ENCODE peak calls at places on chromosomes 6 and 20, in ten cellular contexts. H, G, P, J, D, R, V, N, X and B are unnamed samples.

GRCh38 chr20:44849712-44850111 is 35.8 kb upstream of the YWHAB start:
- DNase-seq in H (no peak), G (no peak), P (no peak), J (no peak), D (peak), R (no peak), V (no peak), N (no peak), X (no peak), B (no peak)

GRCh38 chr6:139519571-139520031 is 145.2 kb upstream of the CITED2 start:
- DNase-seq in H (no peak), G (no peak), P (peak), J (no peak), D (no peak), R (no peak), V (no peak), N (no peak), X (no peak), B (no peak)

GRCh38 chr6:167703347-167703746 is 123.4 kb upstream of the AFDN start:
- DNase-seq in H (no peak), G (no peak), P (no peak), J (no peak), D (no peak), R (no peak), V (no peak), N (no peak), X (no peak), B (no peak)

GRCh38 chr6:11692451-11693376 is 85.9 kb downstream of the ADTRP start:
- DNase-seq in H (no peak), G (no peak), P (no peak), J (no peak), D (no peak), R (no peak), V (no peak), N (no peak), X (no peak), B (no peak)

GRCh38 chr6:126086560-126086959 is 100.2 kb downstream of the TRMT11 start:
- DNase-seq in H (no peak), G (no peak), P (no peak), J (no peak), D (no peak), R (no peak), V (no peak), N (peak), X (no peak), B (no peak)

GRCh38 chr6:62903263-62903662 is 308.0 kb upstream of the FKBP1C start:
- DNase-seq in H (no peak), G (no peak), P (no peak), J (no peak), D (no peak), R (no peak), V (no peak), N (no peak), X (no peak), B (no peak)

GRCh38 chr20:57918546-57918945 is 208.7 kb upstream of the PMEPA1 start:
- DNase-seq in H (no peak), G (no peak), P (no peak), J (no peak), D (no peak), R (no peak), V (no peak), N (no peak), X (no peak), B (no peak)

GRCh38 chr20:24567508-24567907 is 98.1 kb downstream of the SYNDIG1 start:
- DNase-seq in H (no peak), G (no peak), P (no peak), J (no peak), D (no peak), R (no peak), V (no peak), N (no peak), X (no peak), B (no peak)

GRCh38 chr6:135475292-135475886 is 22.2 kb downstream of the AHI1 start:
- DNase-seq in H (no peak), G (no peak), P (no peak), J (peak), D (no peak), R (no peak), V (no peak), N (no peak), X (no peak), B (no peak)

GRCh38 chr6:157912326-157912725 is 69.3 kb upstream of the SYNJ2 start:
- DNase-seq in H (peak), G (no peak), P (peak), J (peak), D (peak), R (peak), V (no peak), N (no peak), X (no peak), B (no peak)

GRCh38 chr20:49856904-49857303 is 44.3 kb downstream of the SLC9A8 start:
- DNase-seq in H (no peak), G (no peak), P (no peak), J (no peak), D (no peak), R (no peak), V (no peak), N (no peak), X (no peak), B (no peak)

GRCh38 chr6:18269253-18269652 is 4.9 kb upstream of the DEK start:
- DNase-seq in H (no peak), G (peak), P (peak), J (peak), D (no peak), R (no peak), V (no peak), N (no peak), X (no peak), B (peak)

GRCh38 chr6:34240329-34241248 is 3.9 kb downstream of the HMGA1 start:
- DNase-seq in H (no peak), G (no peak), P (no peak), J (no peak), D (no peak), R (no peak), V (no peak), N (no peak), X (no peak), B (no peak)

GRCh38 chr6:37585523-37585905 is 85.8 kb upstream of the CCDC167 start:
- DNase-seq in H (no peak), G (no peak), P (no peak), J (no peak), D (no peak), R (no peak), V (no peak), N (no peak), X (no peak), B (no peak)

GRCh38 chr6:136104556-136104955 is 145.6 kb downstream of the MTFR2 start:
- DNase-seq in H (no peak), G (no peak), P (peak), J (no peak), D (no peak), R (no peak), V (no peak), N (no peak), X (no peak), B (no peak)

GRCh38 chr20:48877299-48877698 is 44.2 kb upstream of the ARFGEF2 start:
- DNase-seq in H (no peak), G (peak), P (no peak), J (no peak), D (no peak), R (peak), V (peak), N (no peak), X (no peak), B (no peak)

GRCh38 chr20:34720266-34720665 is 16.1 kb downstream of the TP53INP2 start:
- DNase-seq in H (no peak), G (no peak), P (no peak), J (no peak), D (no peak), R (no peak), V (no peak), N (no peak), X (no peak), B (no peak)

GRCh38 chr6:43267619-43268347 is 24.5 kb downstream of the TTBK1 start:
- DNase-seq in H (no peak), G (no peak), P (no peak), J (no peak), D (no peak), R (peak), V (no peak), N (no peak), X (no peak), B (peak)

GRCh38 chr6:81895511-81896185 is 143.2 kb upstream of the TENT5A start:
- DNase-seq in H (peak), G (no peak), P (peak), J (peak), D (no peak), R (no peak), V (no peak), N (no peak), X (no peak), B (peak)

GRCh38 chr20:10610266-10610665 is 63.5 kb downstream of the JAG1 start:
- DNase-seq in H (no peak), G (no peak), P (no peak), J (no peak), D (no peak), R (no peak), V (no peak), N (no peak), X (no peak), B (no peak)

GRCh38 chr6:27168586-27169443 is 78.7 kb upstream of the PRSS16 start:
- DNase-seq in H (no peak), G (no peak), P (peak), J (peak), D (peak), R (no peak), V (peak), N (no peak), X (no peak), B (no peak)

GRCh38 chr6:64084201-64084663 is 448.6 kb downstream of the PHF3 start:
- DNase-seq in H (no peak), G (no peak), P (no peak), J (no peak), D (peak), R (no peak), V (no peak), N (no peak), X (no peak), B (peak)

GRCh38 chr20:36967636-36968035 is 16.1 kb upstream of the SAMHD1 start:
- DNase-seq in H (no peak), G (no peak), P (no peak), J (no peak), D (no peak), R (no peak), V (no peak), N (no peak), X (no peak), B (no peak)

GRCh38 chr6:115358616-115359015 is 702.1 kb downstream of the FRK start:
- DNase-seq in H (no peak), G (no peak), P (no peak), J (peak), D (peak), R (no peak), V (no peak), N (no peak), X (no peak), B (no peak)